ENCODE peak calls at places on chromosomes 2 and 18, in five cellular contexts. J, V, I, K and T are unnamed samples. For H3K27me3, the result is how much of the 10 kb centered on the place peaks cover.

GRCh38 chr2:197599285-197599965 is 76.0 kb downstream of the RFTN2 start:
- DNase-seq in J (no peak), V (no peak), I (no peak), K (peak), T (no peak)

GRCh38 chr2:69911985-69912563 is 2.8 kb upstream of the MXD1 start:
- DNase-seq in J (no peak), V (no peak), I (no peak), K (no peak), T (no peak)

GRCh38 chr2:36355157-36355889 is at the start of gene CRIM1:
- DNase-seq in J (peak), V (peak), I (peak), K (peak), T (peak)

GRCh38 chr2:85886585-85886984 is 2.2 kb downstream of the ST3GAL5 start:
- DNase-seq in J (peak), V (peak), I (peak), K (no peak), T (peak)

GRCh38 chr2:237732790-237733349 is 65.7 kb upstream of the RBM44 start:
- DNase-seq in J (peak), V (no peak), I (no peak), K (no peak), T (no peak)

GRCh38 chr2:61328707-61329251 is 142.1 kb downstream of the USP34 start:
- DNase-seq in J (no peak), V (no peak), I (peak), K (no peak), T (no peak)

GRCh38 chr2:179898873-179899272 is 37.5 kb upstream of the ZNF385B start:
- DNase-seq in J (no peak), V (no peak), I (peak), K (peak), T (no peak)

GRCh38 chr2:112483047-112483473 is 1.1 kb downstream of the TTL start:
- DNase-seq in J (no peak), V (no peak), I (no peak), K (peak), T (peak)

GRCh38 chr18:23900979-23901378 is 113.6 kb upstream of the TTC39C start:
- DNase-seq in J (no peak), V (no peak), I (no peak), K (no peak), T (no peak)

GRCh38 chr2:97691166-97691565 is 21.7 kb downstream of the C2orf92 start:
- DNase-seq in J (no peak), V (no peak), I (no peak), K (no peak), T (no peak)

GRCh38 chr18:75418293-75418692 is 9.2 kb downstream of the SMIM21 start:
- DNase-seq in J (no peak), V (no peak), I (no peak), K (no peak), T (no peak)

GRCh38 chr2:182181381-182181780 is 195.7 kb downstream of the PPP1R1C start:
- DNase-seq in J (no peak), V (no peak), I (no peak), K (no peak), T (no peak)

GRCh38 chr18:75475228-75475627 is 47.7 kb upstream of the SMIM21 start:
- DNase-seq in J (no peak), V (no peak), I (no peak), K (no peak), T (no peak)

GRCh38 chr2:11467126-11467649 is 1.2 kb upstream of the E2F6 start:
- DNase-seq in J (no peak), V (no peak), I (no peak), K (no peak), T (no peak)

GRCh38 chr2:172735646-172736418 is at the start of gene RAPGEF4:
- DNase-seq in J (no peak), V (no peak), I (no peak), K (no peak), T (no peak)

GRCh38 chr2:221673248-221673647 is 101.1 kb upstream of the EPHA4 start:
- DNase-seq in J (no peak), V (no peak), I (no peak), K (no peak), T (no peak)

GRCh38 chr2:203301667-203302066 is 26.5 kb upstream of the ABI2 start:
- DNase-seq in J (no peak), V (no peak), I (no peak), K (no peak), T (no peak)

GRCh38 chr2:47771211-47771610 is 11.7 kb upstream of the MSH6 start:
- DNase-seq in J (no peak), V (no peak), I (no peak), K (peak), T (no peak)

GRCh38 chr2:10575566-10576300 is 114.0 kb downstream of the NOL10 start:
- DNase-seq in J (no peak), V (no peak), I (no peak), K (no peak), T (no peak)

GRCh38 chr18:60623331-60623730 is 250.8 kb upstream of the MC4R start:
- DNase-seq in J (no peak), V (no peak), I (no peak), K (no peak), T (no peak)

DNA sequence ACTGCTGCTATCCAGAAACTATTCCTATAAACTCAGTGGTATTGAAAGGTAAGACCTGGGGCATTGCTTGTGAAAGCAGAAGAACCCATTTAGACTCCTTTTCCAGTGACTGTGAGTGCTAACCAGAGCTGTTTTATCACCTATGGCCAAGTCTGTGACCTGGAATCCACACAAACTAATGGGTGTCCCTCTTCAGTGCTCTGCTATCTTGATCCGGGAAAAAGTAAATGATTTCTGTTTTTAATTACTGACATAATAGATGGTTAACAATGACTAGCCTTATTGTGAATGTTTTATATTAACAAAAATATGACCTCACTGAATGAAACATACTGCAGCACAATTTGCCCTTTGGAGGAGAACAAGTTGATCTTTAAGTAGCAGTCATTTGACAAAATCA is 251.6 kb upstream of the MC4R start:
- DNase-seq in J (no peak), V (no peak), I (no peak), K (no peak), T (no peak)
- H3K27me3 ChIP-seq in J (under half), V (under half), I (under half), K (under half), T (under half)

GRCh38 chr2:15766303-15766861 is 174.0 kb upstream of the MYCN start:
- DNase-seq in J (no peak), V (no peak), I (no peak), K (no peak), T (no peak)
- TF ChIP-seq EP300 in J (no peak), V (no peak), I (no peak), K (no peak), T (no peak)

DNA sequence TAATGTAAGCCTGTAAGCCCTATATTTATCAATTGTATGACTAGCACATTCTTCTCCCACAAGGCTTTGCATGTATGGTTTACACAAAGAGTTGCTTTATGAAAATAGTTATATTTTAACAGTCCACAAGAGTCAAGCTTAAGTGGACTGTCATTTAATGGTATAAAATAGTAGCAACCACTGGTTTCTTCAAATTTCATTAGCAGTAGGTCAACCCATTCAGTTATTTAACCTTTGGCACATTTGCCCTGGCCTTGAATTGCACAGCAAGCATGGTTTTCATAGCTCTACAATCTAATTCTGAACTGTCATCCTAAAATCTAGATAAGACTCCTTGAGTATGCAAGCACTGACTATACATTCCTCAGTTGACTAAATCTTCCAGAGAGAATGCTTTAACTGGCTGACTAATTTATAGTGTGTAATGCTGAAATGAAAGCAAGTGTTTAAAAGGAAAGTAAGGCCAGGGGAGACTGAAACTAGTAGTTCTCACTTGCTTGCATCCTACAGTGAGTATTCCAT is 1.8 kb downstream of the DPP4 start:
- DNase-seq in J (no peak), V (no peak), I (no peak), K (no peak), T (no peak)
- H3K27me3 ChIP-seq in J (under half), V (under half), I (under half), K (under half), T (under half)

GRCh38 chr2:27956895-27957294 is 66.4 kb downstream of the BABAM2 start:
- DNase-seq in J (no peak), V (no peak), I (no peak), K (no peak), T (no peak)
- TF ChIP-seq EP300 in J (no peak), V (no peak), I (no peak), K (no peak), T (no peak)

DNA sequence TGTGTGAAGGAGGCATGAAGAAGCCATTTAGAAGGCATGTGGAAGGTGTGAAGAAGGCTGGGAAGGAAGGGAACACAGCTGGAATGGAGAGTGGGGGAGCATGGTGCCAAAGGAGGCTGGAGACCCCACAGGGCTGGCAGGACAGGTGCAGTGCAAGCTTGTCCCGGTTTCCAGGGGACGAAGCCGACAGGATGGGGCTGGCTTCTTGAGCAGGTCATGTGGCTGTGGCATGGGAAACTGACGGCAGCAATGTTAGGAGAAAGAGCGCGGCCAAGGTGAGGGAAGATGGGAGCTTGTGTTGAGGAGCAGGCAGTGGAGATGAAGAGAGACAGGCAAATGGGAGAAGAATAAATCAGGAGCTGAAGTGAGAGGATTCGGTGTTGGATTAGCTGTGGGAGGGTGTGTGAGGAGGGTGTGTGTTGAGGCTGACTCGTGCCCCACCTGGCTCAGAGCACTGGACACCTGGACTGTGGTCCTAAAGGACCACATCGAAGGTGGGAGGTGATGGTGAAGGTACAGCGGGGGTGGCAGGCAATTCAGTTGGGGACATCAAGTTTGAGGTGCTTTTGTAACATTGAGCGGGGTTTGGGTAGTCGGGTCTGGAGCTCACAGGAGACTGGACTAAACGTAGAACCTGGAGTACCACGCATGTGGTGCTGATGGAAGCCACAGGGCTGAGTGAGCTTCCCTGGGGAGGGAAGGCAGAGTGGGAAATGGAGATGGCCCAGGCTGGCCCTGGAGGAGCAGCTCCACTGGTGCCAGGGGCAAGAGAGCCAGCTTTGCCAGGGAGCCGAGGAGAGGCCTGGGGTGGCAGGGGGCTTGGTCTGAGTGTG is 165.6 kb upstream of the HDAC4 start:
- DNase-seq in J (peak), V (peak), I (no peak), K (no peak), T (no peak)
- H3K27me3 ChIP-seq in J (under half), V (under half), I (under half), K (under half), T (under half)

GRCh38 chr2:114218368-114218767 is 224.1 kb upstream of the DPP10 start:
- DNase-seq in J (no peak), V (no peak), I (no peak), K (no peak), T (no peak)

GRCh38 chr2:114222331-114222730 is 220.1 kb upstream of the DPP10 start:
- DNase-seq in J (no peak), V (no peak), I (no peak), K (no peak), T (no peak)

GRCh38 chr2:114213808-114214207 is 228.6 kb upstream of the DPP10 start:
- DNase-seq in J (no peak), V (no peak), I (no peak), K (no peak), T (no peak)

GRCh38 chr2:114219501-114219900 is 222.9 kb upstream of the DPP10 start:
- DNase-seq in J (no peak), V (no peak), I (no peak), K (no peak), T (no peak)
- TF ChIP-seq EP300 in J (no peak), V (no peak), I (no peak), K (no peak), T (no peak)

GRCh38 chr2:21039080-21039556 is 4.8 kb downstream of the APOB start:
- DNase-seq in J (no peak), V (no peak), I (no peak), K (no peak), T (no peak)

GRCh38 chr2:21039979-21040467 is 3.9 kb downstream of the APOB start:
- DNase-seq in J (no peak), V (no peak), I (no peak), K (no peak), T (no peak)

GRCh38 chr2:21041462-21041861 is 2.4 kb downstream of the APOB start:
- DNase-seq in J (no peak), V (no peak), I (no peak), K (no peak), T (no peak)

GRCh38 chr2:21041943-21042707 is 1.7 kb downstream of the APOB start:
- DNase-seq in J (no peak), V (no peak), I (no peak), K (no peak), T (no peak)

DNA sequence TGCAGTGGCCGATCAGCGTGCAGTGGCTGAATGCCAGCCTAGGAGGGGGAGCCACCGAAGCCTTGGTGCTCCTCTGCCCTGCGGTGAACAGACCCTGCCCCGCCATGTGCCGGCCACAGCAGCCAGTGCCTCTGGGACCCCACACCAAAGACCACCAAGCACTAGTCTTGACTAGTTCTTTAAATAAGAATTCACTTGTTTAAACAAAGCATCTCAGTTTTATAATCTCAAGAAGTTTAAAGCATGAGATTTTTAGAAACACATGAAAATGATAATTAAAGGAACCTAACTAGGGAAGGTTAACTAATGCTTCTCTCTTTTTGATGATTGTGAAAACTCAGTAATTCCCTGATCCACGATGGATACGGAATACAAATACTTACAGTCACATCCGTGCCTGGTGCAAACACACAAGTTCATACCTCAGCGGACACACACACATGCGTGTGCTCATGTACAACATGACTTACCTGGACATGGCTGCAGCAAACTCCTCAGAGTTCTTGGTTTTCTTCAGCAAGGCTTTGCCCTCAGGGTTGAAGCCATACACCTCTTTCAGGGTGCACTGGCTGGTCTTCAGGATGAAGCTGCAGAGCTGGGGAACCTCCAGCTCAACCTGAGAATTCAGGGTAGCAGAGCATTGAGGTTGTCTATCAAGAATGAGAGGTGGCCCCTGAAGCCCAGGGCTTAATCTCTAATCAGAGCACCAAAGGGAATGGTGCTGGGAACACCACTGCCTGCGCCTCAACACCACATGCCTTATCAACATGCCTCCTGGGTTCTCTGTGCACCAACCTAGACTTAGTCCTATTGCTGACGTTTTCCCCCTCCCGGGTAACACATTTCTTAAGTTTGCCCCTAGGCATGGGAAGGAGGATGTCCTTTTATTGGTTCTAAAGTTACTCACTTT is 3.1 kb downstream of the APOB start:
- DNase-seq in J (no peak), V (no peak), I (no peak), K (no peak), T (no peak)
- H3K27me3 ChIP-seq in J (under half), V (under half), I (under half), K (under half), T (under half)